ENCODE peak calls at places on chromosome 19, in four cellular contexts. One of them, this sample, is unnamed.
A peak's percentile ranks its signal among the peaks of the same experiment; 100 is the strongest.

GRCh38 chr19:5680083-5680436 is 256 bp downstream of the MICOS13 start:
- DNase-seq in BJ: no peak
- DNase-seq in tibial nerve: no peak
- DNase-seq in fibroblast of mammary gland: peak; percentile 34
- DNase-seq in this sample: no peak

GRCh38 chr19:10760268-10760944 is 42.5 kb downstream of the DNM2 start:
- DNase-seq in tibial nerve: no peak
- DNase-seq in fibroblast of mammary gland: peak; percentile 23
- DNase-seq in BJ: no peak
- DNase-seq in this sample: no peak

GRCh38 chr19:38506723-38507550 is 73.4 kb downstream of the RYR1 start:
- DNase-seq in fibroblast of mammary gland: peak; percentile 59
- DNase-seq in BJ: no peak
- DNase-seq in tibial nerve: no peak
- DNase-seq in this sample: peak; percentile 88

GRCh38 chr19:28521614-28522544 is 691.1 kb downstream of the UQCRFS1 start:
- DNase-seq in fibroblast of mammary gland: no peak
- DNase-seq in tibial nerve: no peak
- DNase-seq in BJ: no peak
- DNase-seq in this sample: no peak

GRCh38 chr19:4678881-4679379 is 8.8 kb upstream of the MYDGF start:
- DNase-seq in BJ: no peak
- DNase-seq in tibial nerve: no peak
- DNase-seq in fibroblast of mammary gland: peak; percentile 55
- DNase-seq in this sample: peak; percentile 69

GRCh38 chr19:18046066-18046718 is 38.2 kb downstream of the ARRDC2 start:
- DNase-seq in tibial nerve: no peak
- DNase-seq in BJ: peak; percentile 74
- DNase-seq in fibroblast of mammary gland: peak; percentile 75
- DNase-seq in this sample: no peak

GRCh38 chr19:11580665-11581418 is 3.4 kb upstream of the ACP5 start:
- DNase-seq in BJ: no peak
- DNase-seq in fibroblast of mammary gland: no peak
- DNase-seq in tibial nerve: no peak
- DNase-seq in this sample: no peak

GRCh38 chr19:16581971-16582343 is 9.7 kb upstream of the SLC35E1 start:
- DNase-seq in tibial nerve: no peak
- DNase-seq in fibroblast of mammary gland: peak; percentile 78
- DNase-seq in BJ: no peak
- DNase-seq in this sample: no peak

GRCh38 chr19:10604460-10604980 is 17.4 kb upstream of the AP1M2 start:
- DNase-seq in tibial nerve: no peak
- DNase-seq in BJ: no peak
- DNase-seq in fibroblast of mammary gland: no peak
- DNase-seq in this sample: no peak

GRCh38 chr19:44539991-44540390 is 10.5 kb upstream of the CEACAM20 start:
- DNase-seq in fibroblast of mammary gland: no peak
- DNase-seq in tibial nerve: no peak
- DNase-seq in BJ: no peak
- DNase-seq in this sample: no peak

GRCh38 chr19:3178973-3179738 is 587 bp downstream of the S1PR4 start:
- DNase-seq in BJ: no peak
- DNase-seq in fibroblast of mammary gland: no peak
- DNase-seq in tibial nerve: no peak
- DNase-seq in this sample: no peak

GRCh38 chr19:28700176-28700575 is 512.8 kb downstream of the UQCRFS1 start:
- DNase-seq in fibroblast of mammary gland: no peak
- DNase-seq in BJ: no peak
- DNase-seq in tibial nerve: no peak
- DNase-seq in this sample: no peak

DNA sequence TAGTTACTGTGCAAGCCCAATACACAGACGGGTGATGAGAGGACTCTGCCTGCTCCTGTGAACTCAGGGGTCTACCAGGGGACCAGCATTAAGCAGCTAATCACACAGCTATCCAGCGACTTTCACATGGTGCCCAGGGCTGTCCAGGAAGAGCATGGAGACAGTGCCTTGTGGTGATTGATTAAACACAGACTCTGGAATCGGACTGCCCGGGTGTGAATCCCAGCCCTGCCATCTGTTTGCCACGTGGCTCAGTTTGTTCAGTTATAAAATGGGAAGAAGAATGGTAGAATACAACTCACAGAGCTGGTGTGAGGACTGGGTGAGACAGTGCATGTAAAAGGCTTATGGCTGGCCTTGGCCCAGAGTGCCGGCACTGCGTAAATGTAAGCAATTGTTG is 42.1 kb upstream of the NPAS1 start:
- DNase-seq in BJ: no peak
- DNase-seq in fibroblast of mammary gland: peak; percentile 23
- DNase-seq in tibial nerve: no peak
- DNase-seq in this sample: no peak
- H3K4me3 ChIP-seq in BJ: no peak overlapping the region
- H3K4me3 ChIP-seq in fibroblast of mammary gland: no peak overlapping the region
- H3K4me3 ChIP-seq in tibial nerve: no peak overlapping the region
- H3K4me3 ChIP-seq in this sample: no peak overlapping the region

GRCh38 chr19:31164666-31165265 is 184.5 kb downstream of the TSHZ3 start:
- DNase-seq in fibroblast of mammary gland: no peak
- DNase-seq in BJ: no peak
- DNase-seq in tibial nerve: no peak
- DNase-seq in this sample: no peak
- TF ChIP-seq CTCF in fibroblast of mammary gland: no peak
- TF ChIP-seq CTCF in BJ: no peak
- TF ChIP-seq CTCF in tibial nerve: no peak
- TF ChIP-seq CTCF in this sample: no peak

DNA sequence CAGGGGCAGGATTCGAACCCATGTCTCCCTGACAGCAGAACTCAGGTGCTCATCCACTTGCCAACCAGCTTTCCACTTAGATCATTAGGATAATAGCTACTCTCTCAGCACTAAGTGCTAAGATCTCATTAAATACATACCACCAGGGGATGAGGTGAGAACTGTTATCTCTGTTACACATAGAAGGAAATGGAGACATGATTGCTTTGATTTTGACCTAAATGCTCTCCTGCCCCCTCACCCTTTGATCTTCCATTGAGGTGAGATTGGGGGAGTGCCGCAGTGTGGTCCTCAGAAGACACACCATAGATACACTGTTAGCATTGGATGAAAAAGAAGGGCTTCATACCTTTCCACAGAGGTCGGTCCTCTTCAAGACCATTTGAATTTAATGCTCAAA is 38.9 kb upstream of the NPAS1 start:
- DNase-seq in fibroblast of mammary gland: no peak
- DNase-seq in tibial nerve: no peak
- DNase-seq in BJ: no peak
- DNase-seq in this sample: no peak
- H3K4me3 ChIP-seq in fibroblast of mammary gland: no peak overlapping the region
- H3K4me3 ChIP-seq in tibial nerve: no peak overlapping the region
- H3K4me3 ChIP-seq in BJ: no peak overlapping the region
- H3K4me3 ChIP-seq in this sample: no peak overlapping the region

GRCh38 chr19:12656899-12657571 is 9.5 kb downstream of the MAN2B1 start:
- DNase-seq in BJ: no peak
- DNase-seq in tibial nerve: no peak
- DNase-seq in fibroblast of mammary gland: no peak
- DNase-seq in this sample: peak; percentile 82

GRCh38 chr19:12652219-12652618 is 14.3 kb downstream of the MAN2B1 start:
- DNase-seq in tibial nerve: no peak
- DNase-seq in fibroblast of mammary gland: no peak
- DNase-seq in BJ: no peak
- DNase-seq in this sample: no peak

GRCh38 chr19:12655546-12655945 is 11.0 kb downstream of the MAN2B1 start:
- DNase-seq in fibroblast of mammary gland: no peak
- DNase-seq in BJ: no peak
- DNase-seq in tibial nerve: no peak
- DNase-seq in this sample: no peak

GRCh38 chr19:12660980-12661379 is 5.6 kb downstream of the MAN2B1 start:
- DNase-seq in tibial nerve: no peak
- DNase-seq in fibroblast of mammary gland: no peak
- DNase-seq in BJ: no peak
- DNase-seq in this sample: no peak

DNA sequence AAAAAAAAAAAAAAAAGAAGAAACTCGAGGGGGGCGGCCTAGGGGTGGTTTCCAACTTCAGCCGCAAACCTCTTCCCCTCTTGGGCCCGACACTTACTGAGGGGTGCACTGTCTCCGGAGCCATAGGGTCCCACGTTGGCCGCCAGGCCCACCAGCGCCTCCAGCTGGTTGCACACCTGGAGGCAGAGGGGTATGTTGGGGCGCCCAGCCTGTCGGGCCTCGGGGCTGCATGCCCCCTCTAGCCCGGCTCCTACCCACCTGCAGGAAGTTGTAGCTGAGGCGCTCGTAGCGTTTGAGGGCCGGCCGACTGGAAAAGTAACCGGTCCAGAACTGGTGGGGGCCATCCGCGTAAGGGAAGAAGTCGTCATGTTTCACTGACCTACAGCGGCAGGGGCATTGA is 8.6 kb downstream of the MAN2B1 start:
- DNase-seq in BJ: no peak
- DNase-seq in tibial nerve: no peak
- DNase-seq in fibroblast of mammary gland: no peak
- DNase-seq in this sample: no peak
- TF ChIP-seq CTCF in BJ: no peak
- TF ChIP-seq CTCF in tibial nerve: no peak
- TF ChIP-seq CTCF in fibroblast of mammary gland: no peak
- TF ChIP-seq CTCF in this sample: no peak

GRCh38 chr19:50567882-50568281 is 353 bp downstream of the LRRC4B start:
- DNase-seq in BJ: no peak
- DNase-seq in fibroblast of mammary gland: no peak
- DNase-seq in tibial nerve: no peak
- DNase-seq in this sample: no peak
- H3K4me3 ChIP-seq in BJ: no peak overlapping the region
- H3K4me3 ChIP-seq in fibroblast of mammary gland: no peak overlapping the region
- H3K4me3 ChIP-seq in tibial nerve: peak overlapping the region; percentile 7
- H3K4me3 ChIP-seq in this sample: peak overlapping the region; percentile 26

GRCh38 chr19:640156-640548 is 473 bp downstream of the FGF22 start:
- DNase-seq in tibial nerve: no peak
- DNase-seq in BJ: no peak
- DNase-seq in fibroblast of mammary gland: no peak
- DNase-seq in this sample: no peak

GRCh38 chr19:642755-643727 is 3.4 kb downstream of the FGF22 start:
- DNase-seq in fibroblast of mammary gland: no peak
- DNase-seq in tibial nerve: no peak
- DNase-seq in BJ: no peak
- DNase-seq in this sample: no peak

GRCh38 chr19:640606-641170 is 1.0 kb downstream of the FGF22 start:
- DNase-seq in tibial nerve: no peak
- DNase-seq in BJ: no peak
- DNase-seq in fibroblast of mammary gland: no peak
- DNase-seq in this sample: no peak

GRCh38 chr19:643736-644135 is 4.1 kb downstream of the FGF22 start:
- DNase-seq in fibroblast of mammary gland: no peak
- DNase-seq in tibial nerve: no peak
- DNase-seq in BJ: no peak
- DNase-seq in this sample: no peak

DNA sequence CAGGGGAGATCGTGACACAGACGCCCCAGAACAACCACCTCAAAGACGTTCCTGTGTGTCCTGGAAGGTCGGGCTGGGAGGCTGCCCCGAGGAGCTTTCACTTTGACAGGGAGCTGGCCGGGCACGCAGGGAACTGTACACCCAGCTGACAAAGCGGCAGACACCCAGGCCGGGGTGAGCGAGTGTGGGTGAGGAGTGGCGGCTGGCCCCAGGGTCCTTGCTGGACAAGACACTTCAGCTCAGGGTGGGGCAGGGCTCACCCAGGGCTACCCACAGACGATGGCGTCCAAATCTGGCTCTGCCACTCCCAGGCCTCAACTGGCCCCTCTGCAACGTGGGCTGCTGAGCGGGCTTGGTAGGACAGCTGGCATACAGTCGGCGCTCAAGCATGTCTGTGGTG is 2.0 kb downstream of the FGF22 start:
- DNase-seq in fibroblast of mammary gland: no peak
- DNase-seq in BJ: no peak
- DNase-seq in tibial nerve: no peak
- DNase-seq in this sample: no peak
- TF ChIP-seq CTCF in fibroblast of mammary gland: no peak
- TF ChIP-seq CTCF in BJ: no peak
- TF ChIP-seq CTCF in tibial nerve: no peak
- TF ChIP-seq CTCF in this sample: no peak